ENCODE peak calls at places on chromosomes 7 and 10, in five cellular contexts. K, S, C, Q and D are unnamed samples.

GRCh38 chr10:95414016-95414830 is 123.4 kb upstream of the PDLIM1 start:
- DNase-seq in K (no peak), S (no peak), C (no peak), Q (no peak), D (no peak)

GRCh38 chr10:120506674-120507073 is 49.6 kb downstream of the PLPP4 start:
- DNase-seq in K (no peak), S (peak), C (no peak), Q (peak), D (peak)

GRCh38 chr10:124681091-124681490 is 63.1 kb downstream of the FAM53B start:
- DNase-seq in K (no peak), S (no peak), C (no peak), Q (no peak), D (no peak)

GRCh38 chr10:122515588-122516231 is 44.8 kb upstream of the DMBT1 start:
- DNase-seq in K (peak), S (no peak), C (no peak), Q (peak), D (no peak)

GRCh38 chr10:91077549-91078017 is 142.9 kb upstream of the PCGF5 start:
- DNase-seq in K (no peak), S (no peak), C (peak), Q (no peak), D (peak)

GRCh38 chr7:43537765-43538403 is 45.0 kb upstream of the STK17A start:
- DNase-seq in K (no peak), S (no peak), C (no peak), Q (peak), D (peak)

GRCh38 chr7:104980969-104981670 is 32.9 kb upstream of the KMT2E start:
- DNase-seq in K (no peak), S (no peak), C (peak), Q (peak), D (no peak)

GRCh38 chr7:146660839-146661238 is 544.2 kb downstream of the CNTNAP2 start:
- DNase-seq in K (no peak), S (no peak), C (peak), Q (no peak), D (peak)

GRCh38 chr7:148276291-148277041 is 314.1 kb upstream of the C7orf33 start:
- DNase-seq in K (no peak), S (no peak), C (no peak), Q (no peak), D (no peak)

GRCh38 chr10:85532821-85533220 is 833.8 kb downstream of the GRID1 start:
- DNase-seq in K (no peak), S (no peak), C (no peak), Q (no peak), D (no peak)

GRCh38 chr10:90417466-90418210 is 440.2 kb downstream of the HTR7 start:
- DNase-seq in K (no peak), S (no peak), C (no peak), Q (no peak), D (no peak)

GRCh38 chr10:78909268-78909667 is 159.5 kb upstream of the ZMIZ1 start:
- DNase-seq in K (no peak), S (no peak), C (no peak), Q (no peak), D (no peak)

GRCh38 chr7:152145853-152146466 is 120.5 kb downstream of the GALNT11 start:
- DNase-seq in K (no peak), S (peak), C (peak), Q (peak), D (peak)

GRCh38 chr7:142795339-142795863 is 24.6 kb downstream of the PRSS2 start:
- DNase-seq in K (peak), S (no peak), C (no peak), Q (no peak), D (no peak)

GRCh38 chr7:100607111-100607510 is 4.9 kb downstream of the PCOLCE start:
- DNase-seq in K (no peak), S (no peak), C (no peak), Q (peak), D (no peak)

GRCh38 chr10:69407621-69408301 is 9.0 kb downstream of the TACR2 start:
- DNase-seq in K (no peak), S (no peak), C (peak), Q (no peak), D (no peak)

GRCh38 chr7:111855842-111856227 is 293.5 kb upstream of the IMMP2L start:
- DNase-seq in K (no peak), S (no peak), C (no peak), Q (peak), D (no peak)

GRCh38 chr7:7434379-7434778 is 101.3 kb downstream of the COL28A1 start:
- DNase-seq in K (no peak), S (no peak), C (no peak), Q (no peak), D (no peak)

GRCh38 chr7:142714375-142714774 is 34.9 kb upstream of the PRSS1 start:
- DNase-seq in K (peak), S (no peak), C (no peak), Q (no peak), D (no peak)

GRCh38 chr10:31431021-31431420 is 112.0 kb downstream of the ZEB1 start:
- DNase-seq in K (no peak), S (no peak), C (no peak), Q (no peak), D (no peak)

GRCh38 chr10:72388062-72388461 is 33.3 kb upstream of the DNAJB12 start:
- DNase-seq in K (no peak), S (no peak), C (no peak), Q (no peak), D (no peak)

GRCh38 chr7:27515933-27516332 is 146.8 kb downstream of the HIBADH start:
- DNase-seq in K (no peak), S (no peak), C (no peak), Q (no peak), D (no peak)

GRCh38 chr10:120505056-120505455 is 48.0 kb downstream of the PLPP4 start:
- DNase-seq in K (no peak), S (no peak), C (no peak), Q (no peak), D (peak)

GRCh38 chr10:13268310-13268709 is 31.6 kb downstream of the PHYH start:
- DNase-seq in K (no peak), S (no peak), C (no peak), Q (no peak), D (no peak)

GRCh38 chr10:127125331-127125730 is 71.1 kb downstream of the INSYN2A start:
- DNase-seq in K (no peak), S (no peak), C (no peak), Q (no peak), D (no peak)

GRCh38 chr10:92690211-92691041 is 671 bp downstream of the HHEX start:
- DNase-seq in K (peak), S (no peak), C (peak), Q (peak), D (no peak)

GRCh38 chr10:84606428-84606827 is 278.0 kb downstream of the CCSER2 start:
- DNase-seq in K (no peak), S (no peak), C (no peak), Q (no peak), D (no peak)

GRCh38 chr7:130270947-130271790 is 4.5 kb downstream of the CPA2 start:
- DNase-seq in K (no peak), S (no peak), C (peak), Q (no peak), D (no peak)

GRCh38 chr10:71408436-71409225 is 11.9 kb downstream of the CDH23 start:
- DNase-seq in K (no peak), S (no peak), C (no peak), Q (no peak), D (no peak)

GRCh38 chr7:32164341-32164996 is 94.3 kb upstream of the PDE1C start:
- DNase-seq in K (no peak), S (peak), C (no peak), Q (peak), D (no peak)

GRCh38 chr10:34016541-34016940 is 682.1 kb upstream of the NRP1 start:
- DNase-seq in K (no peak), S (no peak), C (no peak), Q (no peak), D (peak)

GRCh38 chr10:30893208-30893607 is 138.5 kb downstream of the ZNF438 start:
- DNase-seq in K (no peak), S (no peak), C (no peak), Q (peak), D (no peak)

GRCh38 chr7:155009570-155010157 is 6.7 kb upstream of the PAXIP1 start:
- DNase-seq in K (no peak), S (no peak), C (no peak), Q (no peak), D (no peak)